ENCODE peak calls at places on chromosomes 11 and 22, in seven cellular contexts. X, L, U, A, V, O and K are unnamed samples.

GRCh38 chr11:119728226-119728626 is 774 bp downstream of the NECTIN1 start:
- DNase-seq in O (no peak), U (no peak), V (no peak), A (no peak), L (no peak), X (peak), K (no peak)

GRCh38 chr11:86577663-86578636 is 94.5 kb downstream of the ME3 start:
- DNase-seq in V (peak), A (no peak), O (peak), U (no peak), L (peak), X (peak), K (peak)

GRCh38 chr11:61683961-61684869 is 4.0 kb downstream of the DAGLA start:
- DNase-seq in V (no peak), X (no peak), U (no peak), O (no peak), A (peak), L (peak), K (no peak)

GRCh38 chr11:105588001-105588400 is 21.9 kb upstream of the GRIA4 start:
- DNase-seq in L (peak), V (no peak), O (peak), X (no peak), U (no peak), A (no peak), K (no peak)

GRCh38 chr22:50199836-50200332 is 927 bp upstream of the SELENOO start:
- DNase-seq in U (no peak), O (no peak), V (no peak), A (no peak), L (peak), X (no peak), K (no peak)

GRCh38 chr11:134537941-134538340 is 125.9 kb upstream of the B3GAT1 start:
- DNase-seq in U (no peak), A (no peak), O (no peak), X (no peak), L (no peak), V (no peak), K (no peak)

GRCh38 chr22:39254789-39255298 is 10.1 kb upstream of the PDGFB start:
- DNase-seq in U (no peak), A (peak), V (no peak), X (no peak), O (peak), L (peak), K (peak)

GRCh38 chr11:32379714-32380113 is 55.6 kb downstream of the WT1 start:
- DNase-seq in A (no peak), X (no peak), L (no peak), O (no peak), U (no peak), V (no peak), K (no peak)

GRCh38 chr11:47350315-47350714 is 2.2 kb downstream of the MYBPC3 start:
- DNase-seq in X (no peak), O (no peak), U (no peak), A (no peak), V (no peak), L (no peak), K (no peak)

DNA sequence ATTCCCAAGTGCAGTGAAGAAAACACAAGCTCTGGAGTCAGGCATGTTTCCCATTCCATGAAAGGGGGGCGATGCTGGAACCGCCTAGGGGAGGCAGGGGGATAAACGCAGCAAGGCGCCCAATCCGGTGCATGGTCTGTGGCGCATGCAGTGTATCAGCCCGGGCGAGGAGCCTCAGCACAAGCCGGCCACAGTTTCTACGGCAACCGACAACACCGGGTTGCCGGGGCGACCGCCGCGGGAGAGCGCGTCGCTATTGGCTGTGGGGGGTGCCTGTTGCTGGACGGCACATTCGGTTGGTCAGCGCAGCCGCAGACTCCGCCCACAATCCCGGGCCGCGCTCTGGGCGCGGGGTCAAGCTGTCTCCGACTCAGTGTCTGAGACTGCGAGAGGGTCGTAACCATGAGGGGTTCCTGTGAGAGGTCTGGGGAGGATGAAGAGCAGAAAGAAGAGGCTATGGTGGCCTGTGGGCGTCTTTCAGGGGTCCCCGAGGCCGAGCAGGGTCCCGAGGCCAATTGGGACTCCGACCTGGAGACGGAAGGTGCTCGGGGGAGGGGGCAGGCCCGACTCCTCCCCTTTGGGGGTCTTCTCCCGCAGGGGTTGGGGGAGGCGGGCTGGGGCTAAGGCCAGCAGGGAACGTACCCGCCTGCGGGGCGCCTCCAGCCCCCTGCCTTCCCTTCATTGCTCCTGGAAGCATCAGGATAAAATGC is at the start of gene LRRC74B:
- DNase-seq in O (peak), V (peak), X (peak), U (peak), L (peak), A (peak), K (peak)
- H3K27ac ChIP-seq in O (peak), V (no peak), X (no peak), U (no peak), L (peak), A (peak), K (peak)

GRCh38 chr11:58023435-58023931 is at the start of gene OR9Q1:
- DNase-seq in O (no peak), X (no peak), V (no peak), U (no peak), L (no peak), A (no peak), K (no peak)

GRCh38 chr11:58030653-58031052 is at the start of gene OR6Q1:
- DNase-seq in V (no peak), X (no peak), L (no peak), U (no peak), O (no peak), A (no peak), K (no peak)

GRCh38 chr11:58027341-58027740 is 3.4 kb upstream of the OR6Q1 start:
- DNase-seq in V (no peak), O (no peak), X (no peak), L (peak), A (no peak), U (no peak), K (no peak)

GRCh38 chr11:58024601-58025091 is 965 bp downstream of the OR9Q1 start:
- DNase-seq in U (no peak), V (peak), L (peak), O (no peak), A (no peak), X (peak), K (no peak)

GRCh38 chr11:58028687-58029411 is 1.9 kb upstream of the OR6Q1 start:
- DNase-seq in V (no peak), X (no peak), A (no peak), L (peak), O (no peak), U (no peak), K (no peak)
- H3K27ac ChIP-seq in V (peak), X (no peak), A (no peak), L (peak), O (no peak), U (no peak), K (no peak)

GRCh38 chr11:11408436-11409221 is 55.6 kb upstream of the CSNK2A3 start:
- DNase-seq in X (no peak), L (peak), V (no peak), U (no peak), O (no peak), A (no peak), K (no peak)

GRCh38 chr11:11409224-11409623 is 56.2 kb upstream of the CSNK2A3 start:
- DNase-seq in A (no peak), X (no peak), V (no peak), U (no peak), L (no peak), O (no peak), K (no peak)

GRCh38 chr11:11406652-11407051 is 53.6 kb upstream of the CSNK2A3 start:
- DNase-seq in U (no peak), X (no peak), O (no peak), V (no peak), L (no peak), A (no peak), K (no peak)

GRCh38 chr11:11407065-11407737 is 54.2 kb upstream of the CSNK2A3 start:
- DNase-seq in X (no peak), U (no peak), L (no peak), V (no peak), O (no peak), A (no peak), K (no peak)

GRCh38 chr11:11407738-11408084 is 54.7 kb upstream of the CSNK2A3 start:
- DNase-seq in O (no peak), X (no peak), U (no peak), A (no peak), V (no peak), L (no peak), K (no peak)
- H3K27ac ChIP-seq in O (no peak), X (no peak), U (no peak), A (no peak), V (peak), L (no peak), K (no peak)

GRCh38 chr11:69657456-69657910 is 16.5 kb downstream of the CCND1 start:
- DNase-seq in V (no peak), A (no peak), O (no peak), X (no peak), U (no peak), L (no peak), K (no peak)

GRCh38 chr11:69654001-69654659 is 13.2 kb downstream of the CCND1 start:
- DNase-seq in X (no peak), O (no peak), L (no peak), U (no peak), A (no peak), V (no peak), K (no peak)

GRCh38 chr11:69654660-69655478 is 13.9 kb downstream of the CCND1 start:
- DNase-seq in O (no peak), A (no peak), V (no peak), X (peak), U (no peak), L (no peak), K (no peak)

GRCh38 chr11:69656536-69657455 is 15.8 kb downstream of the CCND1 start:
- DNase-seq in A (no peak), L (no peak), O (no peak), X (no peak), U (peak), V (no peak), K (no peak)

GRCh38 chr11:69655479-69656394 is 14.8 kb downstream of the CCND1 start:
- DNase-seq in A (no peak), X (no peak), U (no peak), L (no peak), V (no peak), O (no peak), K (no peak)
- H3K27ac ChIP-seq in A (no peak), X (no peak), U (no peak), L (peak), V (no peak), O (no peak), K (peak)